ENCODE peak calls at places on chromosome 9, in four cellular contexts. F, W, A and E are unnamed samples. For H3K4me1, the result is how much of the 10 kb centered on the place peaks cover.

GRCh38 chr9:89969156-89969566 is 364.3 kb downstream of the GADD45G start:
- DNase-seq in F (no peak), A (peak), W (no peak), E (peak)

GRCh38 chr9:87149794-87150193 is 202.5 kb upstream of the GAS1 start:
- DNase-seq in W (no peak), A (no peak), F (no peak), E (no peak)

GRCh38 chr9:137317021-137317978 is 15.2 kb upstream of the NRARP start:
- DNase-seq in W (no peak), F (no peak), A (no peak), E (peak)

GRCh38 chr9:76302947-76303550 is 91.2 kb downstream of the RFK start:
- DNase-seq in F (no peak), W (peak), A (peak), E (no peak)

GRCh38 chr9:36222449-36222848 is 31.7 kb downstream of the CLTA start:
- DNase-seq in A (no peak), W (no peak), F (no peak), E (no peak)

GRCh38 chr9:101479337-101480045 is 43.9 kb upstream of the ALDOB start:
- DNase-seq in A (peak), W (no peak), F (no peak), E (peak)

GRCh38 chr9:15304620-15305019 is 2.4 kb downstream of the TTC39B start:
- DNase-seq in F (no peak), A (no peak), W (no peak), E (no peak)

GRCh38 chr9:81588148-81588874 is 101.0 kb downstream of the TLE1 start:
- DNase-seq in A (peak), F (peak), W (peak), E (peak)

GRCh38 chr9:134875376-134875775 is 5.2 kb upstream of the FCN2 start:
- DNase-seq in W (no peak), A (no peak), F (no peak), E (no peak)
- H3K4me3 ChIP-seq in W (no peak), A (no peak), F (no peak), E (no peak)

DNA sequence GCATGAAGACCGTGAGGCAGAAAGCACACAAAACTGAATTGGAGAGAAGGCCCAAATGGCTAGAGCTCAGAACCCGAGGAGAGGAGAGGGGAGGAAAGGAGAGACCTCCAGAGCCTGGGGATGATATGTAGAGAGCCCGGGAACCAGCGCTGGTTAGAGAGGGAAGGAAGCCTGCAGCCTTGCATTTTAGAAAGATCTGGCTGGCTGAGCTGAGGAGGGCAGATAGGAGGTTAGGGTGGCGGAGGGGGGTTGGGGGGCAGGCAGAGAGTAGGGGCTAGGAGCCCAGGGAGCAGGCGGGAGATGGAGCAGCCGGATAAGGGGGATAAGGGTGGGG is 127.2 kb downstream of the C9orf50 start:
- DNase-seq in A (no peak), W (no peak), F (no peak), E (no peak)
- H3K4me1 ChIP-seq in A (half or more), W (under half), F (under half), E (half or more)

GRCh38 chr9:92483896-92484545 is 1.7 kb upstream of the ASPN start:
- DNase-seq in W (peak), A (no peak), F (no peak), E (no peak)

GRCh38 chr9:92480332-92480771 is 2.0 kb downstream of the ASPN start:
- DNase-seq in W (peak), A (no peak), F (no peak), E (no peak)

GRCh38 chr9:92484563-92484962 is 2.3 kb upstream of the ASPN start:
- DNase-seq in W (no peak), F (no peak), A (no peak), E (no peak)

GRCh38 chr9:92482336-92482735 is at the start of gene ASPN:
- DNase-seq in A (no peak), W (no peak), F (no peak), E (no peak)

DNA sequence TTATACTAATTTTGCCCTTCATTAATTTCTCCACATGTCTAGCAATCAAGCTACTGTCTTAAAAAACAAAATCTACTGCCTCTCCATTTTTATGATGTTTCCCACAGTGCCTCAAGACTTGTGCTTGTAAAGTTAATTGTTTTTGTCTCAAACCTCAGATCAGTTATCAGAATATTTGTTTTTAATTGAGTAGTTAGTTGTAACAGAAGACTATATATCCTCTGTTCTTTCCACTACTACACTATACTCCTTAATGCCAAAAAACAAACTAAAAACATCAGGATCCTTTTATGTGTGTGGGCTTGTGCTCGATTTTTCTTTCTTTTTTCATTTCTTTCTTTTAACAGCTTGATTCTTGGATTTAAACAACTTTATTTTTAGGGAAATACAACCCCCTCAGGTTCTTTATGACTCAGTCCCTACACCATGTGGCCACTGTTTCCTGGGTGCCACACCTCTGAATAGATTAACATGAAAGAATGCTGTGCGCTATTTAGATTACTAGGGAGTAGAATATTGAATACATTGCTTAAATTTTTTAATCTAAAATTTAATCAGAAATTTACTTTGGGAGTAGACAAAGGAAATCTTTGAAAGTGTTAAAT is 1.2 kb downstream of the ASPN start:
- DNase-seq in W (no peak), F (no peak), A (no peak), E (no peak)
- H3K4me3 ChIP-seq in W (no peak), F (peak), A (no peak), E (no peak)

DNA sequence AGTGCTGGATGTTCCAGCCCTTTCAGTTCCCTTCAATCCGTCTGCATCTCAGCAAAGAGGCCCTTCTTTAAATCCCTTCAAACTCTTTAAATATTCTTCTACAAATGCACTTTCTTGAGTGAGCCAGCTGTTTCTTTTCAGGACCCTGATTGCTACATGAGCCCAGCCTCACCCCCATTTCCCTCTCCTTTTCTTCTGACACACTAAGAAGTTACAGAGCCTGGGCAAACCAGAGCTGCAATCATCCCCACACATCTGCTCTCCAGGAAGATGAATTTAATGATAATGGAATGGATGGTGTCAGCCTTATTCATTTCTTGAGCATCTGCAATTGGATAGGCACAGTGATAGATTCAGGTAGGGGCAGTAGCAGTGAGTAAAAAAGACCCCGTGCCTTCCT is 2.0 kb downstream of the TNFSF15 start:
- DNase-seq in F (no peak), A (no peak), W (no peak), E (no peak)
- H3K4me1 ChIP-seq in F (under half), A (under half), W (under half), E (under half)

GRCh38 chr9:130689572-130689936 is 4.0 kb upstream of the EXOSC2 start:
- DNase-seq in A (no peak), W (no peak), F (no peak), E (no peak)

GRCh38 chr9:130688070-130688469 is 5.5 kb upstream of the EXOSC2 start:
- DNase-seq in A (no peak), W (no peak), F (no peak), E (no peak)

GRCh38 chr9:130692365-130692764 is 1.2 kb upstream of the EXOSC2 start:
- DNase-seq in F (peak), W (peak), A (no peak), E (no peak)

GRCh38 chr9:130687615-130688014 is 6.0 kb upstream of the EXOSC2 start:
- DNase-seq in W (no peak), F (no peak), A (no peak), E (no peak)

GRCh38 chr9:130689937-130690700 is 3.5 kb upstream of the EXOSC2 start:
- DNase-seq in A (peak), F (peak), W (peak), E (no peak)
- H3K4me3 ChIP-seq in A (no peak), F (peak), W (no peak), E (peak)

GRCh38 chr9:129490583-129491485 is 130.1 kb downstream of the C9orf50 start:
- DNase-seq in A (peak), W (no peak), F (no peak), E (peak)
- H3K4me1 ChIP-seq in A (half or more), W (half or more), F (under half), E (half or more)

DNA sequence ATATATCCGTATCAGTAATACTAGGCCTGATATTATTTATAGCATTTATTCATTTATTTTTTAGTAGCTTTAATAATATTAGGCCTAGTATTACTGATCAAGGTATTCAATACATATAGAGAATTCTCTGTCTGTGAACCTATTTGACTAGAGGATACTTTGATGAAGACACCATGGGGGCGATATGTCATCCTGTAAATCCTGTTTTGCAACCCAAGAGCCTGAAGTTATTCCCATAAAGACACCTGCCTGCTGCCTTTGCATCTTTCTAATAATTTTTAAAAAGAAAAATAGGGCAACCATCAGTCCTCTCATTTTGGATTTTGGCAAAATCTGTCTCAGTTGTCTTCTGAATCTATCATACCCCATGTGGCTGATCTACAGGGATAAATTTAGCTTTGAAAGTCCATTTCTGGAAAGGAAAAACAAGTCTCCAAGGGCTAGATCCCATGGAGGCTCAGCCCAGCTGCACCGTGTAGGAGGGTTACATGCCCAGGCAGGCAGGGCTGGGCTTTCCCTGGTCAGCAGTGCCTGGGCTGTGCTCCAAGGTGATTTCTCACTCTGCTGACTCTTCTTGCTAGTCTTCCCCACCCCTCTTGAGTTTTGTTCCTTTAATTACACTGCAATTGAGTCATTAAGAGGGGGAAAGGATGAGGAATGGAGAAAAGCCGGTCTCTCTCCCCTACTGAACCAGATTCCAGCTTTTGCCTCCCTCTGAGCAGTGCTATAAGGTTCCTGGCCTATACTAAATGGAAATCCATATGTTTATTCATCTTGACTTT is 169.0 kb downstream of the TRIM32 start:
- DNase-seq in W (no peak), F (no peak), A (no peak), E (no peak)
- H3K4me3 ChIP-seq in W (no peak), F (no peak), A (no peak), E (no peak)